ENCODE peak calls at places on chromosomes 3 and 15, in seven cellular contexts. C is cardiac fibroblast, O is progenitor cell of endocrine pancreas, G is lower lobe of right lung, V is GM06990, W is colonic mucosa, B is WTC11. M is an unnamed sample.

GRCh38 chr3:47108546-47108945 is 55.4 kb downstream of the SETD2 start:
- DNase-seq in W (no peak), B (no peak), C (peak), O (no peak), V (no peak), G (no peak), M (no peak)

GRCh38 chr15:96327155-96327741 is 3.3 kb upstream of the NR2F2 start:
- DNase-seq in O (no peak), W (peak), B (no peak), G (no peak), V (no peak), C (peak), M (peak)

GRCh38 chr3:139715736-139716135 is 38.0 kb upstream of the NMNAT3 start:
- DNase-seq in G (no peak), C (no peak), V (no peak), O (no peak), W (no peak), B (no peak), M (no peak)

GRCh38 chr3:127860223-127860622 is 37.9 kb upstream of the MGLL start:
- DNase-seq in V (no peak), W (no peak), C (no peak), G (no peak), B (peak), O (no peak), M (no peak)

GRCh38 chr15:70199601-70200000 is 101.9 kb upstream of the TLE3 start:
- DNase-seq in G (no peak), W (no peak), C (no peak), B (no peak), V (no peak), O (no peak), M (no peak)

GRCh38 chr3:9074079-9074478 is 110.8 kb upstream of the RAD18 start:
- DNase-seq in O (no peak), B (no peak), W (no peak), C (peak), V (no peak), G (no peak), M (no peak)

GRCh38 chr15:83108266-83109219 is 1.1 kb downstream of the TM6SF1 start:
- DNase-seq in G (peak), V (peak), O (no peak), C (peak), W (peak), B (no peak), M (no peak)

GRCh38 chr3:121948641-121949040 is 54.4 kb downstream of the SLC15A2 start:
- DNase-seq in C (no peak), O (no peak), B (no peak), W (no peak), V (no peak), G (no peak), M (no peak)

GRCh38 chr3:71010731-71011455 is 572.6 kb downstream of the FOXP1 start:
- DNase-seq in G (no peak), B (no peak), W (no peak), V (peak), C (no peak), O (no peak), M (no peak)

GRCh38 chr15:74958320-74958907 is 1.8 kb upstream of the RPP25 start:
- DNase-seq in G (peak), O (no peak), C (peak), B (peak), W (peak), V (no peak), M (peak)

GRCh38 chr15:56733131-56734012 is at the start of gene ZNF280D:
- DNase-seq in C (peak), W (peak), B (peak), G (peak), O (peak), V (peak), M (peak)

GRCh38 chr3:117218709-117219108 is 509.1 kb downstream of the TUSC7 start:
- DNase-seq in G (no peak), O (no peak), B (no peak), V (no peak), C (no peak), W (no peak), M (no peak)

GRCh38 chr3:100087203-100087602 is 27.1 kb downstream of the FILIP1L start:
- DNase-seq in C (peak), B (no peak), O (no peak), W (no peak), V (peak), G (no peak), M (no peak)

M was measured in HuH-7.5.